ENCODE peak calls at places on chromosomes 13 and 19, in seven cellular contexts. W, E, Y, B, K, P and M are unnamed samples.

GRCh38 chr13:92954746-92955145 is 271.9 kb upstream of the GPC6 start:
- DNase-seq in W (no peak), E (no peak), Y (no peak), B (no peak), K (no peak), P (no peak), M (no peak)

GRCh38 chr13:32261567-32261966 is 53.6 kb downstream of the ZAR1L start:
- DNase-seq in W (peak; percentile 41), E (no peak), Y (no peak), B (peak; percentile 69), K (no peak), P (peak; percentile 76), M (no peak)

GRCh38 chr19:793775-794174 is 3.5 kb upstream of the PTBP1 start:
- DNase-seq in W (no peak), E (no peak), Y (no peak), B (no peak), K (no peak), P (no peak), M (no peak)

GRCh38 chr13:91572944-91573535 is 174.6 kb downstream of the GPC5 start:
- DNase-seq in W (no peak), E (no peak), Y (no peak), B (no peak), K (no peak), P (no peak), M (no peak)

GRCh38 chr19:42111811-42112210 is 20.4 kb downstream of the POU2F2 start:
- DNase-seq in W (no peak), E (no peak), Y (no peak), B (no peak), K (no peak), P (no peak), M (no peak)

GRCh38 chr13:111203742-111204386 is 88.8 kb downstream of the ARHGEF7 start:
- DNase-seq in W (no peak), E (peak; percentile 51), Y (no peak), B (no peak), K (no peak), P (no peak), M (no peak)

GRCh38 chr19:18764591-18765051 is 26.5 kb downstream of the COMP start:
- DNase-seq in W (no peak), E (no peak), Y (no peak), B (no peak), K (no peak), P (no peak), M (no peak)

GRCh38 chr19:48859711-48860572 is 8.5 kb downstream of the PLEKHA4 start:
- DNase-seq in W (no peak), E (no peak), Y (no peak), B (peak; percentile 20), K (no peak), P (no peak), M (no peak)

GRCh38 chr13:59710416-59710815 is 453.3 kb downstream of the DIAPH3 start:
- DNase-seq in W (no peak), E (no peak), Y (no peak), B (no peak), K (no peak), P (no peak), M (no peak)

GRCh38 chr13:102699419-102699961 is 4.6 kb upstream of the METTL21C start:
- DNase-seq in W (no peak), E (no peak), Y (no peak), B (no peak), K (no peak), P (no peak), M (no peak)

GRCh38 chr13:67416047-67416925 is 186.2 kb upstream of the PCDH9 start:
- DNase-seq in W (peak; percentile 29), E (peak; percentile 5), Y (no peak), B (no peak), K (peak; percentile 12), P (peak; percentile 58), M (no peak)

GRCh38 chr13:95494082-95494681 is 58.3 kb upstream of the CLDN10 start:
- DNase-seq in W (no peak), E (peak; percentile 29), Y (no peak), B (no peak), K (peak; percentile 54), P (no peak), M (no peak)

GRCh38 chr13:75405976-75406703 is 75.8 kb downstream of the TBC1D4 start:
- DNase-seq in W (no peak), E (no peak), Y (no peak), B (no peak), K (peak; percentile 77), P (no peak), M (no peak)

GRCh38 chr19:7159105-7159933 is 89.8 kb downstream of the ZNF557 start:
- DNase-seq in W (no peak), E (no peak), Y (no peak), B (peak; percentile 77), K (no peak), P (peak; percentile 77), M (no peak)

GRCh38 chr13:23146811-23147245 is 34.0 kb upstream of the SGCG start:
- DNase-seq in W (no peak), E (no peak), Y (no peak), B (no peak), K (no peak), P (no peak), M (no peak)

GRCh38 chr13:27339299-27339698 is 68.7 kb downstream of the RASL11A start:
- DNase-seq in W (peak; percentile 39), E (peak; percentile 78), Y (no peak), B (no peak), K (peak; percentile 72), P (no peak), M (no peak)

GRCh38 chr19:44757057-44757734 is 8.7 kb downstream of the BCL3 start:
- DNase-seq in W (peak; percentile 28), E (no peak), Y (no peak), B (peak; percentile 81), K (no peak), P (peak; percentile 85), M (no peak)

GRCh38 chr19:52987221-52987620 is 24.5 kb upstream of the ZNF816 start:
- DNase-seq in W (no peak), E (no peak), Y (no peak), B (no peak), K (no peak), P (no peak), M (no peak)

GRCh38 chr19:52991484-52991883 is 22.2 kb upstream of the ERVV-1 start:
- DNase-seq in W (no peak), E (no peak), Y (no peak), B (no peak), K (no peak), P (no peak), M (no peak)

GRCh38 chr19:52992109-52993004 is 21.4 kb upstream of the ERVV-1 start:
- DNase-seq in W (peak; percentile 27), E (no peak), Y (peak; percentile 71), B (peak; percentile 18), K (no peak), P (peak; percentile 66), M (no peak)

GRCh38 chr19:52991021-52991420 is 22.7 kb upstream of the ERVV-1 start:
- DNase-seq in W (no peak), E (no peak), Y (no peak), B (no peak), K (no peak), P (no peak), M (no peak)

GRCh38 chr19:52988506-52988905 is 25.2 kb upstream of the ERVV-1 start:
- DNase-seq in W (no peak), E (no peak), Y (no peak), B (no peak), K (no peak), P (no peak), M (no peak)
- H3K9me3 ChIP-seq in W (peaks cover 37% of the 10 kb centered on the region), E (peaks cover 5% of the 10 kb centered on the region), Y (peaks cover 84% of the 10 kb centered on the region), B (peaks cover 17% of the 10 kb centered on the region), K (no peaks in the 10 kb centered on the region), P (peaks cover 15% of the 10 kb centered on the region), M (no peaks in the 10 kb centered on the region)

GRCh38 chr19:37095859-37096258 is 17.6 kb downstream of the ZNF420 start:
- DNase-seq in W (no peak), E (no peak), Y (no peak), B (no peak), K (no peak), P (no peak), M (no peak)

GRCh38 chr19:37098570-37098969 is 20.3 kb downstream of the ZNF420 start:
- DNase-seq in W (no peak), E (no peak), Y (no peak), B (no peak), K (no peak), P (no peak), M (no peak)
- H3K9me3 ChIP-seq in W (peaks cover 100% of the 10 kb centered on the region), E (peaks cover 24% of the 10 kb centered on the region), Y (peaks cover 100% of the 10 kb centered on the region), B (peaks cover 100% of the 10 kb centered on the region), K (no peaks in the 10 kb centered on the region), P (peaks cover 98% of the 10 kb centered on the region), M (peaks cover 10% of the 10 kb centered on the region)

GRCh38 chr13:113656015-113656588 is 1.9 kb downstream of the ATP4B start:
- DNase-seq in W (peak; percentile 26), E (no peak), Y (peak; percentile 62), B (peak; percentile 9), K (no peak), P (no peak), M (no peak)

GRCh38 chr13:113658836-113659235 is 838 bp upstream of the ATP4B start:
- DNase-seq in W (peak; percentile 23), E (no peak), Y (peak; percentile 47), B (peak; percentile 0), K (no peak), P (no peak), M (no peak)

GRCh38 chr13:113655358-113656014 is 2.5 kb downstream of the ATP4B start:
- DNase-seq in W (peak; percentile 10), E (no peak), Y (peak; percentile 41), B (peak; percentile 5), K (no peak), P (no peak), M (no peak)

GRCh38 chr13:113657851-113658741 is at the start of gene ATP4B:
- DNase-seq in W (peak; percentile 72), E (no peak), Y (peak; percentile 61), B (peak; percentile 13), K (no peak), P (no peak), M (no peak)

DNA sequence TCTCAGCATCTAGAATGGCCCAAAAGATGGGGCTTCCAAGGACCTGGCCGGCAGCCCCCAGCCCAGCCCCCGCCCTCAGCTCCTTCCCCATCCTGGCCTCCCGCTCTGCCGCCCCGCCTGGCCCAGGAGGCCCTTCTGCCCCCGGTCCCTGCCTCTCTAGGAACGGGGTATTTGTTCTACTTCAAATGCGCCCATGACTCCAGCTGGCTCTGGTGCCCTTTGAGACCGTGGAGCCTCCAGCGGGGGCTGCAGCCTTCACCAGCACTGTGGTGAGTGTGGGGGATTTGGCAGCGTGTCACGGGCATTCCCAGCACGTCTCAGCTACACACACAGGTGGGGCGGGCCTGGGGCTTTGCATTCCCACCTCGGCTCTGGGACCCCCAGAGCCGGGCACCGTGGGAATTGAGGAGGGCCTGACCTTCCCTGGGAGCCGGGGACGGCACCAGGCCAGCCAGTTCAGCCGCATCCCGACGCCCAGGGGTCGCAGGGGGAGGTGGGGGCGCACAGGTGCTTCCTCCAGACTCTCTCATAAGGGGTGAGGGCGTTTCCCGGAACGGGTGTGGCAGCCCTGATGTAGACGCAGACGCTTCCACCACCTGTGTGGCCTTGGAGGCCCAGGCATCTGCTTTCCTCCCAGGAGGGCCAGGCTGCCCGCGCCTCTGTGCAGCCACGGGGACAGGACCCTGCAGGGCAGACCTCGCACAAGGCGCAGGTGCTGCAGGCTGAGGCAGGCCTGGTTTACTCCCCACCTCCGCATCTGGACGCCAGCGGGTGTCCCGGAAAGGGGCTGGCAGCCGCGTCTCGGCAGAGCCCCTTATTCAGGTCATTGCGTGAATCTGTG is 947 bp downstream of the ATP4B start:
- DNase-seq in W (peak; percentile 25), E (no peak), Y (peak; percentile 56), B (peak; percentile 10), K (no peak), P (no peak), M (no peak)
- H3K9me3 ChIP-seq in W (peaks cover 14% of the 10 kb centered on the region), E (no peaks in the 10 kb centered on the region), Y (peaks cover 21% of the 10 kb centered on the region), B (peaks cover 19% of the 10 kb centered on the region), K (peaks cover 5% of the 10 kb centered on the region), P (peaks cover 11% of the 10 kb centered on the region), M (peaks cover 2% of the 10 kb centered on the region)

GRCh38 chr19:23346696-23347095 is 48.6 kb downstream of the ZNF91 start:
- DNase-seq in W (no peak), E (no peak), Y (no peak), B (no peak), K (no peak), P (no peak), M (no peak)
- H3K9me3 ChIP-seq in W (peaks cover 100% of the 10 kb centered on the region), E (peaks cover 47% of the 10 kb centered on the region), Y (peaks cover 100% of the 10 kb centered on the region), B (peaks cover 100% of the 10 kb centered on the region), K (peaks cover 18% of the 10 kb centered on the region), P (peaks cover 97% of the 10 kb centered on the region), M (peaks cover 46% of the 10 kb centered on the region)